ENCODE peak calls at places on chromosomes 12 and 14, in eight cellular contexts. One of them, this sample, is unnamed.

GRCh38 chr12:58873496-58873895 is 46.8 kb downstream of the LRIG3 start:
- DNase-seq in CD8-positive, alpha-beta T cell: no peak
- DNase-seq in cardiac muscle cell: no peak
- DNase-seq in psoas muscle: no peak
- DNase-seq in testis: no peak
- DNase-seq in tibial artery: no peak
- DNase-seq in left ventricle myocardium inferior: no peak
- DNase-seq in heart right ventricle: no peak
- DNase-seq in this sample: no peak

GRCh38 chr12:11959117-11959823 is 111.5 kb upstream of the BCL2L14 start:
- DNase-seq in heart right ventricle: no peak
- DNase-seq in testis: no peak
- DNase-seq in cardiac muscle cell: no peak
- DNase-seq in left ventricle myocardium inferior: no peak
- DNase-seq in tibial artery: no peak
- DNase-seq in CD8-positive, alpha-beta T cell: no peak
- DNase-seq in psoas muscle: no peak
- DNase-seq in this sample: no peak

GRCh38 chr12:85036736-85037135 is 585 bp downstream of the LRRIQ1 start:
- DNase-seq in tibial artery: no peak
- DNase-seq in heart right ventricle: no peak
- DNase-seq in psoas muscle: no peak
- DNase-seq in testis: no peak
- DNase-seq in CD8-positive, alpha-beta T cell: no peak
- DNase-seq in left ventricle myocardium inferior: no peak
- DNase-seq in cardiac muscle cell: no peak
- DNase-seq in this sample: no peak

GRCh38 chr14:70697681-70698080 is 56.0 kb downstream of the TTC9 start:
- DNase-seq in testis: no peak
- DNase-seq in heart right ventricle: no peak
- DNase-seq in cardiac muscle cell: no peak
- DNase-seq in tibial artery: no peak
- DNase-seq in psoas muscle: no peak
- DNase-seq in CD8-positive, alpha-beta T cell: no peak
- DNase-seq in left ventricle myocardium inferior: no peak
- DNase-seq in this sample: no peak

GRCh38 chr12:104758771-104759170 is 199.3 kb downstream of the SLC41A2 start:
- DNase-seq in psoas muscle: no peak
- DNase-seq in testis: no peak
- DNase-seq in heart right ventricle: no peak
- DNase-seq in tibial artery: no peak
- DNase-seq in left ventricle myocardium inferior: no peak
- DNase-seq in CD8-positive, alpha-beta T cell: no peak
- DNase-seq in cardiac muscle cell: no peak
- DNase-seq in this sample: no peak

GRCh38 chr12:120849765-120850164 is 54.4 kb downstream of the SPPL3 start:
- DNase-seq in testis: no peak
- DNase-seq in heart right ventricle: peak; percentile 17
- DNase-seq in CD8-positive, alpha-beta T cell: no peak
- DNase-seq in left ventricle myocardium inferior: no peak
- DNase-seq in psoas muscle: no peak
- DNase-seq in tibial artery: no peak
- DNase-seq in cardiac muscle cell: no peak
- DNase-seq in this sample: no peak

GRCh38 chr12:51827925-51828818 is 20.3 kb downstream of the FIGNL2 start:
- DNase-seq in cardiac muscle cell: peak; percentile 46
- DNase-seq in testis: no peak
- DNase-seq in tibial artery: no peak
- DNase-seq in heart right ventricle: no peak
- DNase-seq in CD8-positive, alpha-beta T cell: no peak
- DNase-seq in left ventricle myocardium inferior: no peak
- DNase-seq in psoas muscle: no peak
- DNase-seq in this sample: peak; percentile 50

GRCh38 chr12:4379410-4379809 is at the start of gene FGF23:
- DNase-seq in tibial artery: no peak
- DNase-seq in left ventricle myocardium inferior: no peak
- DNase-seq in testis: no peak
- DNase-seq in CD8-positive, alpha-beta T cell: no peak
- DNase-seq in cardiac muscle cell: peak; percentile 43
- DNase-seq in heart right ventricle: peak; percentile 31
- DNase-seq in psoas muscle: no peak
- DNase-seq in this sample: no peak

GRCh38 chr14:80428171-80428570 is 216.9 kb upstream of the DIO2 start:
- DNase-seq in psoas muscle: no peak
- DNase-seq in heart right ventricle: no peak
- DNase-seq in testis: no peak
- DNase-seq in left ventricle myocardium inferior: no peak
- DNase-seq in cardiac muscle cell: peak; percentile 64
- DNase-seq in CD8-positive, alpha-beta T cell: no peak
- DNase-seq in tibial artery: no peak
- DNase-seq in this sample: no peak

GRCh38 chr12:118874698-118875548 is 106.4 kb upstream of the SRRM4 start:
- DNase-seq in left ventricle myocardium inferior: no peak
- DNase-seq in CD8-positive, alpha-beta T cell: no peak
- DNase-seq in cardiac muscle cell: no peak
- DNase-seq in psoas muscle: no peak
- DNase-seq in heart right ventricle: no peak
- DNase-seq in testis: peak; percentile 15
- DNase-seq in tibial artery: no peak
- DNase-seq in this sample: no peak

GRCh38 chr14:45891417-45892080 is 638.5 kb upstream of the MIS18BP1 start:
- DNase-seq in tibial artery: no peak
- DNase-seq in cardiac muscle cell: no peak
- DNase-seq in CD8-positive, alpha-beta T cell: no peak
- DNase-seq in psoas muscle: no peak
- DNase-seq in testis: peak; percentile 41
- DNase-seq in heart right ventricle: no peak
- DNase-seq in left ventricle myocardium inferior: no peak
- DNase-seq in this sample: no peak

GRCh38 chr14:59301354-59301753 is 112.9 kb downstream of the DAAM1 start:
- DNase-seq in tibial artery: no peak
- DNase-seq in cardiac muscle cell: no peak
- DNase-seq in psoas muscle: no peak
- DNase-seq in left ventricle myocardium inferior: no peak
- DNase-seq in heart right ventricle: no peak
- DNase-seq in CD8-positive, alpha-beta T cell: no peak
- DNase-seq in testis: no peak
- DNase-seq in this sample: no peak

GRCh38 chr12:132165584-132165983 is 21.3 kb downstream of the NOC4L start:
- DNase-seq in left ventricle myocardium inferior: no peak
- DNase-seq in tibial artery: no peak
- DNase-seq in testis: no peak
- DNase-seq in CD8-positive, alpha-beta T cell: no peak
- DNase-seq in heart right ventricle: no peak
- DNase-seq in psoas muscle: no peak
- DNase-seq in cardiac muscle cell: no peak
- DNase-seq in this sample: no peak

GRCh38 chr14:96479435-96480146 is 22.6 kb upstream of the PAPOLA start:
- DNase-seq in testis: no peak
- DNase-seq in cardiac muscle cell: peak; percentile 37
- DNase-seq in heart right ventricle: no peak
- DNase-seq in psoas muscle: no peak
- DNase-seq in CD8-positive, alpha-beta T cell: no peak
- DNase-seq in tibial artery: no peak
- DNase-seq in left ventricle myocardium inferior: no peak
- DNase-seq in this sample: no peak

GRCh38 chr14:71555654-71556559 is 376.3 kb upstream of the RGS6 start:
- DNase-seq in left ventricle myocardium inferior: no peak
- DNase-seq in psoas muscle: no peak
- DNase-seq in heart right ventricle: no peak
- DNase-seq in CD8-positive, alpha-beta T cell: peak; percentile 46
- DNase-seq in testis: no peak
- DNase-seq in cardiac muscle cell: peak; percentile 26
- DNase-seq in tibial artery: no peak
- DNase-seq in this sample: no peak

GRCh38 chr14:68784298-68784910 is 8.5 kb downstream of the ZFP36L1 start:
- DNase-seq in CD8-positive, alpha-beta T cell: no peak
- DNase-seq in testis: peak; percentile 13
- DNase-seq in tibial artery: no peak
- DNase-seq in cardiac muscle cell: no peak
- DNase-seq in heart right ventricle: no peak
- DNase-seq in psoas muscle: no peak
- DNase-seq in left ventricle myocardium inferior: no peak
- DNase-seq in this sample: no peak

GRCh38 chr14:65958664-65959562 is 527.3 kb upstream of the CCDC196 start:
- DNase-seq in tibial artery: no peak
- DNase-seq in cardiac muscle cell: peak; percentile 50
- DNase-seq in psoas muscle: no peak
- DNase-seq in heart right ventricle: no peak
- DNase-seq in left ventricle myocardium inferior: no peak
- DNase-seq in CD8-positive, alpha-beta T cell: no peak
- DNase-seq in testis: no peak
- DNase-seq in this sample: no peak

GRCh38 chr12:108693781-108694180 is 37.5 kb downstream of the CORO1C start:
- DNase-seq in CD8-positive, alpha-beta T cell: no peak
- DNase-seq in heart right ventricle: no peak
- DNase-seq in cardiac muscle cell: no peak
- DNase-seq in tibial artery: no peak
- DNase-seq in left ventricle myocardium inferior: no peak
- DNase-seq in testis: no peak
- DNase-seq in psoas muscle: no peak
- DNase-seq in this sample: no peak
- H3K27ac ChIP-seq in CD8-positive, alpha-beta T cell: no peak overlapping the region
- H3K27ac ChIP-seq in heart right ventricle: peak overlapping the region; percentile 94
- H3K27ac ChIP-seq in cardiac muscle cell: peak overlapping the region; percentile 100
- H3K27ac ChIP-seq in tibial artery: peak overlapping the region; percentile 94
- H3K27ac ChIP-seq in left ventricle myocardium inferior: peak overlapping the region; percentile 96
- H3K27ac ChIP-seq in testis: no peak overlapping the region
- H3K27ac ChIP-seq in psoas muscle: peak overlapping the region; percentile 95
- H3K27ac ChIP-seq in this sample: peak overlapping the region; percentile 98

GRCh38 chr12:107368586-107368985 is 275.2 kb upstream of the CRY1 start:
- DNase-seq in left ventricle myocardium inferior: no peak
- DNase-seq in CD8-positive, alpha-beta T cell: no peak
- DNase-seq in tibial artery: no peak
- DNase-seq in cardiac muscle cell: no peak
- DNase-seq in psoas muscle: no peak
- DNase-seq in heart right ventricle: no peak
- DNase-seq in testis: no peak
- DNase-seq in this sample: no peak
- H3K4me1 ChIP-seq in left ventricle myocardium inferior: no peaks in the 10 kb centered on the region
- H3K4me1 ChIP-seq in CD8-positive, alpha-beta T cell: peaks cover 59% of the 10 kb centered on the region
- H3K4me1 ChIP-seq in tibial artery: no peaks in the 10 kb centered on the region
- H3K4me1 ChIP-seq in cardiac muscle cell: no peaks in the 10 kb centered on the region
- H3K4me1 ChIP-seq in psoas muscle: no peaks in the 10 kb centered on the region
- H3K4me1 ChIP-seq in heart right ventricle: no peaks in the 10 kb centered on the region
- H3K4me1 ChIP-seq in testis: no peaks in the 10 kb centered on the region
- H3K4me1 ChIP-seq in this sample: peaks cover 3% of the 10 kb centered on the region

GRCh38 chr12:54217309-54217661 is 28.5 kb upstream of the SMUG1 start:
- DNase-seq in left ventricle myocardium inferior: no peak
- DNase-seq in heart right ventricle: no peak
- DNase-seq in psoas muscle: no peak
- DNase-seq in tibial artery: no peak
- DNase-seq in cardiac muscle cell: no peak
- DNase-seq in CD8-positive, alpha-beta T cell: no peak
- DNase-seq in testis: no peak
- DNase-seq in this sample: no peak

GRCh38 chr12:54220092-54220557 is 31.3 kb upstream of the SMUG1 start:
- DNase-seq in testis: peak; percentile 87
- DNase-seq in tibial artery: peak; percentile 69
- DNase-seq in left ventricle myocardium inferior: peak; percentile 61
- DNase-seq in CD8-positive, alpha-beta T cell: peak; percentile 63
- DNase-seq in cardiac muscle cell: peak; percentile 79
- DNase-seq in heart right ventricle: peak; percentile 64
- DNase-seq in psoas muscle: peak; percentile 63
- DNase-seq in this sample: no peak

GRCh38 chr12:54216580-54217308 is 28.0 kb upstream of the SMUG1 start:
- DNase-seq in testis: peak; percentile 82
- DNase-seq in heart right ventricle: peak; percentile 77
- DNase-seq in tibial artery: peak; percentile 63
- DNase-seq in left ventricle myocardium inferior: peak; percentile 75
- DNase-seq in cardiac muscle cell: peak; percentile 78
- DNase-seq in CD8-positive, alpha-beta T cell: peak; percentile 85
- DNase-seq in psoas muscle: peak; percentile 67
- DNase-seq in this sample: peak; percentile 69

GRCh38 chr12:54215990-54216579 is 27.3 kb upstream of the SMUG1 start:
- DNase-seq in testis: no peak
- DNase-seq in CD8-positive, alpha-beta T cell: peak; percentile 44
- DNase-seq in heart right ventricle: no peak
- DNase-seq in cardiac muscle cell: no peak
- DNase-seq in left ventricle myocardium inferior: peak; percentile 19
- DNase-seq in tibial artery: no peak
- DNase-seq in psoas muscle: no peak
- DNase-seq in this sample: no peak

GRCh38 chr12:54217774-54218221 is 29.0 kb upstream of the SMUG1 start:
- DNase-seq in left ventricle myocardium inferior: peak; percentile 24
- DNase-seq in psoas muscle: no peak
- DNase-seq in tibial artery: no peak
- DNase-seq in cardiac muscle cell: peak; percentile 47
- DNase-seq in heart right ventricle: no peak
- DNase-seq in testis: peak; percentile 34
- DNase-seq in CD8-positive, alpha-beta T cell: no peak
- DNase-seq in this sample: no peak
- TF ChIP-seq CTCF in left ventricle myocardium inferior: no peak
- TF ChIP-seq CTCF in psoas muscle: no peak
- TF ChIP-seq CTCF in tibial artery: no peak
- TF ChIP-seq CTCF in cardiac muscle cell: peak; percentile 1
- TF ChIP-seq CTCF in heart right ventricle: no peak
- TF ChIP-seq CTCF in testis: no peak
- TF ChIP-seq CTCF in CD8-positive, alpha-beta T cell: no peak
- TF ChIP-seq CTCF in this sample: no peak

GRCh38 chr12:6085841-6086240 is 38.6 kb downstream of the VWF start:
- DNase-seq in tibial artery: peak; percentile 3
- DNase-seq in CD8-positive, alpha-beta T cell: no peak
- DNase-seq in cardiac muscle cell: no peak
- DNase-seq in heart right ventricle: no peak
- DNase-seq in testis: no peak
- DNase-seq in psoas muscle: peak; percentile 1
- DNase-seq in left ventricle myocardium inferior: no peak
- DNase-seq in this sample: no peak
- H3K27ac ChIP-seq in tibial artery: no peak overlapping the region
- H3K27ac ChIP-seq in CD8-positive, alpha-beta T cell: no peak overlapping the region
- H3K27ac ChIP-seq in cardiac muscle cell: no peak overlapping the region
- H3K27ac ChIP-seq in heart right ventricle: no peak overlapping the region
- H3K27ac ChIP-seq in testis: no peak overlapping the region
- H3K27ac ChIP-seq in psoas muscle: no peak overlapping the region
- H3K27ac ChIP-seq in left ventricle myocardium inferior: peak overlapping the region; percentile 80
- H3K27ac ChIP-seq in this sample: no peak overlapping the region

This sample was measured in lung.